ENCODE peak calls at places on chromosome 18, in nine cellular contexts. H, Q, R, B, M, O, C, T and E are unnamed samples.

GRCh38 chr18:36031407-36031806 is 36.0 kb downstream of the RPRD1A start:
- DNase-seq in C (no peak), B (no peak), T (no peak), Q (no peak), O (no peak), M (no peak), R (no peak), H (no peak), E (no peak)

GRCh38 chr18:53909668-53910067 is 314.8 kb downstream of the MBD2 start:
- DNase-seq in H (no peak), B (no peak), R (peak; percentile 0), O (peak; percentile 59), Q (peak; percentile 74), T (no peak), M (peak; percentile 22), C (no peak), E (peak; percentile 10)

GRCh38 chr18:12283256-12283655 is 24.8 kb upstream of the TUBB6 start:
- DNase-seq in Q (no peak), T (no peak), M (no peak), C (no peak), H (peak; percentile 38), O (peak; percentile 54), R (no peak), B (no peak), E (no peak)

GRCh38 chr18:10041180-10041579 is 127.4 kb downstream of the VAPA start:
- DNase-seq in C (peak; percentile 64), H (peak; percentile 82), T (no peak), O (peak; percentile 83), M (no peak), B (no peak), R (no peak), Q (no peak), E (peak; percentile 21)

GRCh38 chr18:62999392-62999791 is 284.1 kb downstream of the PHLPP1 start:
- DNase-seq in B (peak; percentile 23), O (peak; percentile 97), C (peak; percentile 58), T (no peak), M (no peak), H (peak; percentile 8), Q (no peak), R (no peak), E (no peak)

GRCh38 chr18:74613390-74613789 is 15.7 kb downstream of the ZNF407 start:
- DNase-seq in O (no peak), Q (peak; percentile 56), B (no peak), M (no peak), C (no peak), T (no peak), R (no peak), H (no peak), E (no peak)

GRCh38 chr18:48545690-48546365 is 7.0 kb downstream of the CTIF start:
- DNase-seq in B (peak; percentile 68), C (no peak), O (peak; percentile 56), Q (peak; percentile 93), R (no peak), M (no peak), H (peak; percentile 81), T (no peak), E (peak; percentile 79)

GRCh38 chr18:36355511-36355910 is 58.0 kb downstream of the FHOD3 start:
- DNase-seq in T (no peak), B (no peak), O (peak; percentile 63), Q (no peak), H (no peak), C (no peak), M (no peak), R (no peak), E (no peak)

GRCh38 chr18:28127228-28127627 is 49.7 kb downstream of the CDH2 start:
- DNase-seq in Q (no peak), C (no peak), T (no peak), B (no peak), H (no peak), R (no peak), M (no peak), O (no peak), E (no peak)